ENCODE peak calls at places on chromosomes 4 and X, in five cellular contexts. C, N, Q, S and R are unnamed samples.

GRCh38 chrX:1526565-1526964 is 10.4 kb downstream of the P2RY8 start:
- DNase-seq in S (no peak), N (no peak), Q (no peak), C (no peak), R (no peak)

GRCh38 chr4:113700602-113701150 is 60.9 kb downstream of the CAMK2D start:
- DNase-seq in Q (no peak), S (no peak), N (no peak), C (no peak), R (no peak)

GRCh38 chr4:33302298-33302697 is 2582.1 kb downstream of the PCDH7 start:
- DNase-seq in N (no peak), C (no peak), S (no peak), Q (peak; percentile 73), R (no peak)

GRCh38 chr4:14434483-14434882 is 567.8 kb upstream of the CPEB2 start:
- DNase-seq in C (no peak), N (no peak), Q (no peak), S (no peak), R (no peak)

GRCh38 chr4:168028970-168029610 is 63.2 kb upstream of the ANXA10 start:
- DNase-seq in N (no peak), S (no peak), Q (no peak), C (no peak), R (no peak)

GRCh38 chr4:13733817-13734216 is 106.3 kb upstream of the BOD1L1 start:
- DNase-seq in N (no peak), C (no peak), Q (no peak), S (no peak), R (no peak)

GRCh38 chr4:146121757-146122156 is 53.8 kb upstream of the LSM6 start:
- DNase-seq in N (peak; percentile 43), S (no peak), Q (no peak), C (no peak), R (no peak)

GRCh38 chr4:17854076-17854475 is 43.3 kb downstream of the NCAPG start:
- DNase-seq in S (no peak), Q (peak; percentile 14), N (no peak), C (no peak), R (no peak)

GRCh38 chr4:176539785-176540175 is 220.0 kb downstream of the SPCS3 start:
- DNase-seq in S (no peak), C (no peak), Q (peak; percentile 48), N (no peak), R (no peak)

GRCh38 chrX:49269768-49270248 is at the start of gene PPP1R3F:
- DNase-seq in C (no peak), S (no peak), N (no peak), Q (no peak), R (no peak)

GRCh38 chr4:122576261-122577188 is 44.3 kb downstream of the IL21 start:
- DNase-seq in N (no peak), C (peak; percentile 70), Q (peak; percentile 39), S (peak; percentile 60), R (peak; percentile 63)

GRCh38 chr4:19224820-19225219 is 1026.9 kb upstream of the SLIT2 start:
- DNase-seq in C (no peak), Q (peak; percentile 23), S (no peak), N (no peak), R (no peak)

GRCh38 chr4:44210750-44211149 is 237.9 kb downstream of the KCTD8 start:
- DNase-seq in Q (no peak), C (no peak), N (no peak), S (no peak), R (no peak)

GRCh38 chrX:154730271-154730883 is 20.5 kb downstream of the GAB3 start:
- DNase-seq in C (no peak), Q (peak; percentile 81), N (peak; percentile 61), S (no peak), R (no peak)
- H3K4me1 ChIP-seq in C (peaks cover 88% of the 10 kb centered on the region), Q (peaks cover 32% of the 10 kb centered on the region), N (peaks cover 34% of the 10 kb centered on the region), S (no peaks in the 10 kb centered on the region), R (peaks cover 33% of the 10 kb centered on the region)

GRCh38 chr4:70746179-70746839 is 24.5 kb downstream of the RUFY3 start:
- DNase-seq in Q (peak; percentile 70), S (peak; percentile 21), N (no peak), C (no peak), R (no peak)
- H3K4me1 ChIP-seq in Q (peaks cover 2% of the 10 kb centered on the region), S (no peaks in the 10 kb centered on the region), N (peaks cover 2% of the 10 kb centered on the region), C (no peaks in the 10 kb centered on the region), R (no peaks in the 10 kb centered on the region)

GRCh38 chr4:125319311-125319710 is 4.6 kb downstream of the FAT4 start:
- DNase-seq in Q (peak; percentile 58), C (no peak), S (no peak), N (no peak), R (no peak)

GRCh38 chr4:125315571-125316390 is 1.0 kb downstream of the FAT4 start:
- DNase-seq in Q (peak; percentile 62), S (peak; percentile 19), C (no peak), N (peak; percentile 86), R (peak; percentile 14)

GRCh38 chr4:125316781-125317525 is 2.2 kb downstream of the FAT4 start:
- DNase-seq in Q (peak; percentile 54), C (no peak), S (no peak), N (peak; percentile 79), R (no peak)

GRCh38 chr4:125316391-125316780 is 1.6 kb downstream of the FAT4 start:
- DNase-seq in S (no peak), Q (no peak), N (peak; percentile 77), C (no peak), R (no peak)

GRCh38 chr4:125317526-125317880 is 2.7 kb downstream of the FAT4 start:
- DNase-seq in C (no peak), N (peak; percentile 88), S (no peak), Q (peak; percentile 55), R (no peak)
- H3K4me1 ChIP-seq in C (peaks cover 17% of the 10 kb centered on the region), N (peaks cover 6% of the 10 kb centered on the region), S (peaks cover 7% of the 10 kb centered on the region), Q (peaks cover 6% of the 10 kb centered on the region), R (no peaks in the 10 kb centered on the region)

DNA sequence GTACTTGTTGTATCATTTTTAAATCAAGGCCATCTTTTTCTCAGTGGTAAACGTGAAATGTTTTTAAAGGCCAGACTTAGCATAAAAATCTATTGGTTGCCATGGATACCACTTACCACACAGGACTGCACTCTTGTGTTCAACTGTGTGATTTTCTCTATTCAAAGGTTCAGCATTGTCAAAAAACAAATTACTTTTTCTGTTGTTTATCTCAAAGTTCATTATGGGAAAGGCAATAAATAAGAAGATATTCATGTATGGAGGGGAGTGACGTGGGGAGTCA is 231.0 kb upstream of the GATB start:
- DNase-seq in S (no peak), N (no peak), Q (peak; percentile 13), C (no peak), R (no peak)
- H3K4me1 ChIP-seq in S (peaks cover 8% of the 10 kb centered on the region), N (peaks cover 6% of the 10 kb centered on the region), Q (peaks cover 2% of the 10 kb centered on the region), C (peaks cover 57% of the 10 kb centered on the region), R (peaks cover 51% of the 10 kb centered on the region)

GRCh38 chr4:74451214-74451661 is 6.3 kb downstream of the AREG start:
- DNase-seq in Q (peak; percentile 70), C (no peak), S (no peak), N (no peak), R (no peak)
- H3K4me1 ChIP-seq in Q (no peaks in the 10 kb centered on the region), C (no peaks in the 10 kb centered on the region), S (peaks cover 27% of the 10 kb centered on the region), N (no peaks in the 10 kb centered on the region), R (no peaks in the 10 kb centered on the region)

GRCh38 chr4:184151988-184152485 is 65.6 kb downstream of the ENPP6 start:
- DNase-seq in C (no peak), S (no peak), N (no peak), Q (no peak), R (no peak)

GRCh38 chr4:184150102-184150839 is 67.4 kb downstream of the ENPP6 start:
- DNase-seq in C (no peak), Q (no peak), N (no peak), S (no peak), R (no peak)

GRCh38 chr4:184156169-184156568 is 61.5 kb downstream of the ENPP6 start:
- DNase-seq in S (no peak), C (no peak), Q (no peak), N (no peak), R (no peak)

GRCh38 chr4:184157322-184157721 is 60.4 kb downstream of the ENPP6 start:
- DNase-seq in S (no peak), N (no peak), Q (no peak), C (no peak), R (no peak)

DNA sequence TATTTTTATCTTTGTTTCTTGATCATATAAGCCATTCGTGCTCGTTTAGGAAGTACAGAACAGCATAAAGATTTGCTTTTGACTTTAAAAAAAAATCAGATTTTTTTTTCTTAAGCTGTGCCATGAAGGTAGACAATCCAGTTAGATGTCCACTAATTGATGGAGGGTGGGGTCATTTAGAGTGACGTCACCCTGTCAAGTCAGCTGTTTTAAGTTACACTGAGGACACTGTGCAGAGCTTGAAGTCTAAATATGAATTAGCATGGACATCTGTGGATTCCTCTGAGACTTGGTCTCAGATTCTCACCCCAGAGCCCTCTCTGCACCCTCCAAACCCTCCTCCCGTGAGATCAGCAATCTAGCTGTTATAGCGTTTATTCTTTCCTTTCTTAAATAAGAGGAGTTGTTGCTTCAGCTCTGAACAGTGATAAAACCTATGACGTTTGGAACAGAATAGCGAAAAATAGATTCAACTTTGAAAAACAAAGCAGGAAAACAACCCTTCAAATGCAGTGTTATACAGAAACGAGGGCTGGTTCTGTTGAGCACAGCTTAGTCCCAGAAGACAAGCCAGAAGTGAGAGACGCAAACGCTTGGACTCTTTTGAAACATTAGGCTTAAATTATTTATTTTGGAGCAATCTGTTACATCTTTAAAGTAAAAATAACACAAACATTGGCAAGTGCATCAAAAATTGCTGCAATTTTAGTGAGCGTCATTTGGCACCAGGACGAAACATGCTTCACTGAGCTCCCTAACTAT is 63.7 kb downstream of the ENPP6 start:
- DNase-seq in S (no peak), N (no peak), Q (no peak), C (no peak), R (no peak)
- H3K4me1 ChIP-seq in S (no peaks in the 10 kb centered on the region), N (peaks cover 8% of the 10 kb centered on the region), Q (no peaks in the 10 kb centered on the region), C (no peaks in the 10 kb centered on the region), R (no peaks in the 10 kb centered on the region)

DNA sequence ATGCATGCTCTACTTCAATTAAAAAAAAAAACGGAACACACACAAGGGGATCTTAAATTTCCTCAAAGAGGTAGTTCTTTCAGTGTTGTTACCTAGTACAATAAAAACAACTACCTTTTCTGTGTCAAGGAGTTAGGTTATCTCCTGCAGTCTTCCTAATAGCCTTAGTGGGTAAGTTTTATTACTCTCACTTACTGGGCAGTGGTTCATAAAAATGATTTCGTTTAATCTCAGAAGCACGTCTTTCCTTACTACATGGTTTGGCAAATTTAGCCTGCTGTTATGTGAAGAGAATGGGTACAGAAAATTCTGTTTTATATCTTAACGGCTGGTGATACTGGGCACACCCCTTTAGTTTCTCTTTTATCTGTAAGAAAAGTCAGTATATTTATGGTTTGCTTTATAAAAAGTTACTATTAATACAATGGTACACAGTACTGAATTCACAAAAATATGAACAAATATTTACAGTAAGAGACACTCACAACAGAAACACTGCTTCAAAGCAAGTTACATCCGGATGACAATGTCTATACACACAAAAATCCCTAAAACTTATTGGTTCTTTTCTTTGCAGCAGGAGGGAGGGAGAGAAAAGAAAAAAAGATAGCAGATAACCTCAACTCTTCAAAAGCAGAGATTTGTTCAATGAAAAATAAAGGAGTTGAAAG is 8.8 kb downstream of the ADH5 start:
- DNase-seq in S (no peak), C (no peak), Q (no peak), N (no peak), R (no peak)
- H3K4me1 ChIP-seq in S (no peaks in the 10 kb centered on the region), C (no peaks in the 10 kb centered on the region), Q (no peaks in the 10 kb centered on the region), N (no peaks in the 10 kb centered on the region), R (no peaks in the 10 kb centered on the region)

GRCh38 chr4:87516683-87517082 is 12.5 kb downstream of the SPARCL1 start:
- DNase-seq in Q (no peak), C (no peak), N (no peak), S (no peak), R (no peak)
- H3K4me1 ChIP-seq in Q (no peaks in the 10 kb centered on the region), C (no peaks in the 10 kb centered on the region), N (peaks cover 8% of the 10 kb centered on the region), S (no peaks in the 10 kb centered on the region), R (no peaks in the 10 kb centered on the region)